ENCODE peak calls at places on chromosomes 5 and 9, in nine cellular contexts. One of them, this sample, is unnamed.

GRCh38 chr5:134917070-134917831 is 12.3 kb downstream of the PCBD2 start:
- DNase-seq in HepG2: peak; percentile 18
- DNase-seq in A549: no peak
- DNase-seq in heart left ventricle: no peak
- DNase-seq in uterus: no peak
- DNase-seq in HCT116: no peak
- DNase-seq in breast epithelium: no peak
- DNase-seq in tibial nerve: no peak
- DNase-seq in transverse colon: no peak
- DNase-seq in this sample: no peak

GRCh38 chr5:127042593-127042992 is 12.2 kb upstream of the MARCHF3 start:
- DNase-seq in HepG2: no peak
- DNase-seq in A549: no peak
- DNase-seq in heart left ventricle: no peak
- DNase-seq in uterus: no peak
- DNase-seq in HCT116: no peak
- DNase-seq in breast epithelium: no peak
- DNase-seq in tibial nerve: no peak
- DNase-seq in transverse colon: no peak
- DNase-seq in this sample: no peak

GRCh38 chr9:12166511-12166910 is 526.7 kb upstream of the TYRP1 start:
- DNase-seq in HepG2: no peak
- DNase-seq in A549: no peak
- DNase-seq in heart left ventricle: no peak
- DNase-seq in uterus: no peak
- DNase-seq in HCT116: no peak
- DNase-seq in breast epithelium: no peak
- DNase-seq in tibial nerve: no peak
- DNase-seq in transverse colon: no peak
- DNase-seq in this sample: no peak

GRCh38 chr5:94469889-94470288 is 148.5 kb downstream of the KIAA0825 start:
- DNase-seq in HepG2: no peak
- DNase-seq in A549: no peak
- DNase-seq in heart left ventricle: no peak
- DNase-seq in uterus: no peak
- DNase-seq in HCT116: peak; percentile 6
- DNase-seq in breast epithelium: no peak
- DNase-seq in tibial nerve: no peak
- DNase-seq in transverse colon: no peak
- DNase-seq in this sample: no peak

GRCh38 chr9:23044549-23044948 is 597.9 kb downstream of the DMRTA1 start:
- DNase-seq in HepG2: no peak
- DNase-seq in A549: no peak
- DNase-seq in heart left ventricle: no peak
- DNase-seq in uterus: no peak
- DNase-seq in HCT116: no peak
- DNase-seq in breast epithelium: no peak
- DNase-seq in tibial nerve: no peak
- DNase-seq in transverse colon: no peak
- DNase-seq in this sample: no peak

GRCh38 chr9:90972057-90972456 is 170.4 kb downstream of the SYK start:
- DNase-seq in HepG2: no peak
- DNase-seq in A549: no peak
- DNase-seq in heart left ventricle: no peak
- DNase-seq in uterus: no peak
- DNase-seq in HCT116: no peak
- DNase-seq in breast epithelium: no peak
- DNase-seq in tibial nerve: no peak
- DNase-seq in transverse colon: peak; percentile 47
- DNase-seq in this sample: no peak

GRCh38 chr9:127897194-127897692 is 2.2 kb downstream of the ST6GALNAC6 start:
- DNase-seq in HepG2: peak; percentile 95
- DNase-seq in A549: peak; percentile 47
- DNase-seq in heart left ventricle: peak; percentile 91
- DNase-seq in uterus: peak; percentile 94
- DNase-seq in HCT116: no peak
- DNase-seq in breast epithelium: peak; percentile 74
- DNase-seq in tibial nerve: peak; percentile 84
- DNase-seq in transverse colon: peak; percentile 74
- DNase-seq in this sample: no peak

GRCh38 chr9:91364702-91365101 is 3.0 kb upstream of the AUH start:
- DNase-seq in HepG2: no peak
- DNase-seq in A549: no peak
- DNase-seq in heart left ventricle: no peak
- DNase-seq in uterus: no peak
- DNase-seq in HCT116: no peak
- DNase-seq in breast epithelium: no peak
- DNase-seq in tibial nerve: no peak
- DNase-seq in transverse colon: no peak
- DNase-seq in this sample: no peak

GRCh38 chr5:124602925-124603650 is 143.4 kb downstream of the ZNF608 start:
- DNase-seq in HepG2: no peak
- DNase-seq in A549: no peak
- DNase-seq in heart left ventricle: no peak
- DNase-seq in uterus: no peak
- DNase-seq in HCT116: no peak
- DNase-seq in breast epithelium: no peak
- DNase-seq in tibial nerve: no peak
- DNase-seq in transverse colon: no peak
- DNase-seq in this sample: no peak

GRCh38 chr9:90307177-90307833 is 335.3 kb downstream of the DIRAS2 start:
- DNase-seq in HepG2: no peak
- DNase-seq in A549: no peak
- DNase-seq in heart left ventricle: no peak
- DNase-seq in uterus: no peak
- DNase-seq in HCT116: no peak
- DNase-seq in breast epithelium: no peak
- DNase-seq in tibial nerve: no peak
- DNase-seq in transverse colon: no peak
- DNase-seq in this sample: no peak

GRCh38 chr9:89037891-89038290 is 46.6 kb downstream of the S1PR3 start:
- DNase-seq in HepG2: no peak
- DNase-seq in A549: no peak
- DNase-seq in heart left ventricle: no peak
- DNase-seq in uterus: no peak
- DNase-seq in HCT116: no peak
- DNase-seq in breast epithelium: no peak
- DNase-seq in tibial nerve: no peak
- DNase-seq in transverse colon: no peak
- DNase-seq in this sample: no peak

GRCh38 chr9:124810513-124811355 is 33.8 kb downstream of the OLFML2A start:
- DNase-seq in HepG2: peak; percentile 65
- DNase-seq in A549: peak; percentile 80
- DNase-seq in heart left ventricle: peak; percentile 28
- DNase-seq in uterus: no peak
- DNase-seq in HCT116: peak; percentile 74
- DNase-seq in breast epithelium: no peak
- DNase-seq in tibial nerve: no peak
- DNase-seq in transverse colon: no peak
- DNase-seq in this sample: no peak

GRCh38 chr5:180436275-180436674 is 57.9 kb upstream of the CNOT6 start:
- DNase-seq in HepG2: no peak
- DNase-seq in A549: no peak
- DNase-seq in heart left ventricle: no peak
- DNase-seq in uterus: no peak
- DNase-seq in HCT116: no peak
- DNase-seq in breast epithelium: no peak
- DNase-seq in tibial nerve: no peak
- DNase-seq in transverse colon: no peak
- DNase-seq in this sample: no peak

GRCh38 chr5:147140558-147140957 is 94.3 kb upstream of the STK32A start:
- DNase-seq in HepG2: peak; percentile 79
- DNase-seq in A549: no peak
- DNase-seq in heart left ventricle: no peak
- DNase-seq in uterus: no peak
- DNase-seq in HCT116: no peak
- DNase-seq in breast epithelium: no peak
- DNase-seq in tibial nerve: no peak
- DNase-seq in transverse colon: no peak
- DNase-seq in this sample: no peak

GRCh38 chr5:98771389-98772109 is 1.9 kb upstream of the RGMB start:
- DNase-seq in HepG2: peak; percentile 83
- DNase-seq in A549: peak; percentile 87
- DNase-seq in heart left ventricle: no peak
- DNase-seq in uterus: peak; percentile 65
- DNase-seq in HCT116: peak; percentile 84
- DNase-seq in breast epithelium: no peak
- DNase-seq in tibial nerve: peak; percentile 94
- DNase-seq in transverse colon: peak; percentile 80
- DNase-seq in this sample: no peak

GRCh38 chr5:169458269-169458668 is 125.3 kb upstream of the SPDL1 start:
- DNase-seq in HepG2: no peak
- DNase-seq in A549: no peak
- DNase-seq in heart left ventricle: no peak
- DNase-seq in uterus: no peak
- DNase-seq in HCT116: no peak
- DNase-seq in breast epithelium: no peak
- DNase-seq in tibial nerve: no peak
- DNase-seq in transverse colon: no peak
- DNase-seq in this sample: no peak

DNA sequence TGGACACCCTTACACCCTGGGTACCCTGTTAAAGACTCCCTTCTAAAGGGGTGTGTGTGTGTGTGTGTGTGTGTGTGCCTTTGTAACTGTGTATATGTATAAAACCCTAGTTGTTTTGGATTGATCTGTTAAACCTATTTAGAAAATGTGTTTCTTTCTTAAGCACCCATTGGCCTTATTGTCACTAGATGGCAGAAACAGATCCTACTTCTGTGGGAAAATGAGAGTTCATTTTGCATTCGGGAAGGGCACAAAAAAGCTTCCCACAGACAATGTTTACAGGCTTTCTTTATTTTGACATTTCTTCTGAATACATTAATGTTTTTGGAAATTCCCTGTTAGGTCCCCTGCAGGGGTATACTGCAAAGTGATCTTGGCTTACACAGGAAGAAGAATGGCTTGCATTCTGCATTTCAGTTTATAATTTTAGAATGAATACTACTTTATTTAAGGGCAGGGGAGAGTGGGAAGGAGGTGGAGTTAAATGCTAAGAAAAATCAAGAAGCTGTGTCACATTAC is 481.8 kb upstream of the ARRDC3 start:
- DNase-seq in HepG2: no peak
- DNase-seq in A549: peak; percentile 29
- DNase-seq in heart left ventricle: no peak
- DNase-seq in uterus: no peak
- DNase-seq in HCT116: no peak
- DNase-seq in breast epithelium: no peak
- DNase-seq in tibial nerve: no peak
- DNase-seq in transverse colon: no peak
- DNase-seq in this sample: no peak
- TF ChIP-seq CTCF in HepG2: no peak
- TF ChIP-seq CTCF in A549: peak; percentile 18
- TF ChIP-seq CTCF in heart left ventricle: no peak
- TF ChIP-seq CTCF in uterus: no peak
- TF ChIP-seq CTCF in HCT116: no peak
- TF ChIP-seq CTCF in breast epithelium: no peak
- TF ChIP-seq CTCF in tibial nerve: no peak
- TF ChIP-seq CTCF in transverse colon: no peak
- TF ChIP-seq CTCF in this sample: no peak

DNA sequence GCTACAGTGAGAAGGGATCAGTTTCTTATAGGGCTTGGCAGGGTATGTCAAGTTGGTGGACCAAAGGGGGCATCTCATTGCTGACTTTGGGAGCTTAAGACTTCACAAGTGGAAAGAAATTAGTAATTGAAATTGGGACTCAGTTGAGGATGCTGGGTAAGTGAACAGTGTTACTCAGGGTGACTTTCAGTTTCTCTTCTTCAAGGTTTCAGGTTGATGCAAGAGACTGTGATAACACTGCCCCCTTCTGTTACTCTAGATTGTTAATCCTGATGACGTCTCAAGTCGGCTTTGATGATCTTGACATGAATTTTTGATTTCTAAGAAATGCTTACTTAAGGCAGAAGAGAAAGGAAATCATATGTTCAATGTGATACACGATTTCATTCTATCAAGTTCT is 21.3 kb downstream of the KCTD16 start:
- DNase-seq in HepG2: peak; percentile 42
- DNase-seq in A549: peak; percentile 91
- DNase-seq in heart left ventricle: no peak
- DNase-seq in uterus: no peak
- DNase-seq in HCT116: peak; percentile 65
- DNase-seq in breast epithelium: no peak
- DNase-seq in tibial nerve: no peak
- DNase-seq in transverse colon: no peak
- DNase-seq in this sample: no peak
- H3K4me3 ChIP-seq in HepG2: peak overlapping the region; percentile 62
- H3K4me3 ChIP-seq in A549: no peak overlapping the region
- H3K4me3 ChIP-seq in heart left ventricle: peak overlapping the region; percentile 24
- H3K4me3 ChIP-seq in uterus: no peak overlapping the region
- H3K4me3 ChIP-seq in HCT116: no peak overlapping the region
- H3K4me3 ChIP-seq in breast epithelium: no peak overlapping the region
- H3K4me3 ChIP-seq in tibial nerve: no peak overlapping the region
- H3K4me3 ChIP-seq in transverse colon: no peak overlapping the region
- H3K4me3 ChIP-seq in this sample: no peak overlapping the region

DNA sequence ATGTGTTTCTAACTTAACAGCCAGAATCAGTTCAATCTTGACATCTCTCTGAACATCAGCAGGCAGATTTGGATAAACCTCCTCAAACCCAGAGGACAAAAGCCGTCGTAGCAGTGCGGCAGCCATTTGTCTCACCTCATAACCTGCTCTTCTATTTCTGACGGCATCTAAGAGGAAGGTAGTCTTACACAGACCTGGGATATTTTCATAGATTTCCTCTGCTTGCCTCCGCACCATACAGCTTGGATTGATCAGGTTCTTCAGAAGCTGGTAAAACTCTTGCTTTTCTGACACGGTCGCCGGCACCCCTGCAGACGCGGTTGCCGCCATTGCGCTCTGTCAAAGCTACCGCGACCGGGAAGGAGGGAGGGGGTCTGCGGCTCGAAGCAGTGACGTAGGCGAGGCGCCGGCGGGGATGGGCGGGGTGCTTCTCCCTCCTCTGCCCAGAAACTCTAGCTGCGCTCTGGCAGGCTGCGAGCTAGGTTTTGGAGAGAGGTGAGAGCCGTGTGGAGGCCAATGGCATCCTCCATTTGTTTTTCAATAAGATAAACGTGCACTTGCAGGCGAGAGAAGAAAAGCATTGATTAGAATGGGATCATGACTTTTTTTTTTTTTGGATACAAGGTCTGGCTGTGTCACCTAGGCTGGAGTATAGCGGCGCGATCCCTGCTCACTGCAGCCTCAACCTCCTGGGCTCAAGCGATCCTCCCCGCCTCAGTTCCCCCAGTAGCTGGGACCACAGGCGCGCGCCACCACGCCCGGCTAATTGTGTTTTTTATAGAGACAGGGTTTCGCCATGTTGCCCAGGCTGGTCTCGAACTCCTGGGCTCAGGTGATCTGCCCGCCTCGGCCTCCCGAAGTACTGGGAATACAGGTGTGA is at the start of gene RANBP6:
- DNase-seq in HepG2: peak; percentile 74
- DNase-seq in A549: peak; percentile 86
- DNase-seq in heart left ventricle: peak; percentile 92
- DNase-seq in uterus: peak; percentile 88
- DNase-seq in HCT116: peak; percentile 52
- DNase-seq in breast epithelium: peak; percentile 93
- DNase-seq in tibial nerve: peak; percentile 83
- DNase-seq in transverse colon: peak; percentile 94
- DNase-seq in this sample: peak; percentile 30
- TF ChIP-seq POLR2A in HepG2: peak; percentile 78
- TF ChIP-seq POLR2A in A549: peak; percentile 77
- TF ChIP-seq POLR2A in heart left ventricle: no peak
- TF ChIP-seq POLR2A in uterus: peak; percentile 45
- TF ChIP-seq POLR2A in HCT116: peak; percentile 87
- TF ChIP-seq POLR2A in breast epithelium: no peak
- TF ChIP-seq POLR2A in tibial nerve: peak; percentile 10
- TF ChIP-seq POLR2A in transverse colon: peak; percentile 75
- TF ChIP-seq POLR2A in this sample: no peak

GRCh38 chr5:79020861-79021561 is 35.9 kb upstream of the ARSB start:
- DNase-seq in HepG2: peak; percentile 27
- DNase-seq in A549: peak; percentile 66
- DNase-seq in heart left ventricle: peak; percentile 42
- DNase-seq in uterus: peak; percentile 35
- DNase-seq in HCT116: peak; percentile 58
- DNase-seq in breast epithelium: no peak
- DNase-seq in tibial nerve: peak; percentile 64
- DNase-seq in transverse colon: peak; percentile 49
- DNase-seq in this sample: no peak
- TF ChIP-seq CTCF in HepG2: peak; percentile 83
- TF ChIP-seq CTCF in A549: peak; percentile 91
- TF ChIP-seq CTCF in heart left ventricle: peak; percentile 79
- TF ChIP-seq CTCF in uterus: peak; percentile 85
- TF ChIP-seq CTCF in HCT116: peak; percentile 82
- TF ChIP-seq CTCF in breast epithelium: peak; percentile 65
- TF ChIP-seq CTCF in tibial nerve: peak; percentile 70
- TF ChIP-seq CTCF in transverse colon: peak; percentile 58
- TF ChIP-seq CTCF in this sample: peak; percentile 66